ENCODE peak calls at places on chromosomes 6 and 20, in five cellular contexts. X is tibial nerve, Y is cardiac muscle cell, P is GM13977, M is astrocyte of the spinal cord. H is an unnamed sample.

GRCh38 chr6:397056-397455 is 5.5 kb downstream of the IRF4 start:
- DNase-seq in M (no peak), X (no peak), P (no peak), Y (no peak), H (no peak)

GRCh38 chr6:142474446-142475289 is 172.9 kb downstream of the ADGRG6 start:
- DNase-seq in M (peak), X (no peak), P (peak), Y (peak), H (peak)

GRCh38 chr6:15739867-15740266 is 77.0 kb upstream of the DTNBP1 start:
- DNase-seq in M (no peak), Y (no peak), X (no peak), P (no peak), H (no peak)

GRCh38 chr6:119565893-119566292 is 216.3 kb upstream of the MAN1A1 start:
- DNase-seq in Y (no peak), P (no peak), M (no peak), X (no peak), H (no peak)

GRCh38 chr6:105600342-105601293 is 197.7 kb upstream of the PREP start:
- DNase-seq in Y (peak), X (no peak), P (no peak), M (peak), H (no peak)

GRCh38 chr20:64112691-64113443 is 5.5 kb upstream of the NPBWR2 start:
- DNase-seq in X (no peak), Y (no peak), M (no peak), P (no peak), H (no peak)

GRCh38 chr6:16200231-16200941 is 38.0 kb upstream of the GMPR start:
- DNase-seq in M (peak), Y (no peak), X (no peak), P (no peak), H (no peak)

GRCh38 chr6:41921712-41921998 is 356 bp downstream of the BYSL start:
- DNase-seq in X (no peak), M (no peak), P (no peak), Y (no peak), H (no peak)

GRCh38 chr20:54680872-54681297 is 205.5 kb downstream of the DOK5 start:
- DNase-seq in X (no peak), Y (peak), P (peak), M (peak), H (peak)

GRCh38 chr6:113181164-113181563 is 676.0 kb upstream of the MARCKS start:
- DNase-seq in M (no peak), P (no peak), Y (no peak), X (no peak), H (no peak)

GRCh38 chr6:31952140-31952805 is 6.4 kb downstream of the CFB start:
- DNase-seq in P (no peak), X (peak), M (peak), Y (peak), H (peak)

GRCh38 chr6:157754351-157754750 is 68.7 kb upstream of the SNX9 start:
- DNase-seq in P (no peak), X (no peak), M (no peak), Y (no peak), H (no peak)

GRCh38 chr6:55180258-55180657 is 5.9 kb downstream of the HCRTR2 start:
- DNase-seq in Y (no peak), P (no peak), M (no peak), X (no peak), H (no peak)

GRCh38 chr6:134074151-134074712 is 21.8 kb upstream of the SLC2A12 start:
- DNase-seq in M (no peak), P (no peak), Y (no peak), X (no peak), H (peak)

GRCh38 chr20:36941403-36941835 is 10.1 kb downstream of the SAMHD1 start:
- DNase-seq in P (no peak), Y (no peak), M (no peak), X (no peak), H (no peak)

GRCh38 chr6:89467437-89467836 is 34.5 kb downstream of the ANKRD6 start:
- DNase-seq in Y (no peak), M (no peak), P (no peak), X (no peak), H (no peak)

GRCh38 chr6:122676688-122677087 is 66.5 kb downstream of the PKIB start:
- DNase-seq in P (no peak), Y (no peak), X (no peak), M (no peak), H (no peak)

GRCh38 chr6:37688088-37688850 is 9.4 kb downstream of the MDGA1 start:
- DNase-seq in Y (no peak), X (no peak), P (no peak), M (no peak), H (no peak)

GRCh38 chr6:137819740-137820139 is 47.3 kb upstream of the TNFAIP3 start:
- DNase-seq in Y (no peak), P (no peak), X (no peak), M (no peak), H (no peak)

GRCh38 chr6:4983322-4983721 is 20.5 kb downstream of the RPP40 start:
- DNase-seq in P (no peak), M (no peak), Y (no peak), X (no peak), H (no peak)

GRCh38 chr6:108895591-108895990 is 47.4 kb downstream of the ARMC2 start:
- DNase-seq in M (no peak), Y (no peak), X (no peak), P (no peak), H (no peak)

GRCh38 chr20:1427457-1428054 is 34.7 kb upstream of the FKBP1A start:
- DNase-seq in M (peak), X (no peak), P (no peak), Y (no peak), H (no peak)
- TF ChIP-seq CTCF in M (no peak), X (no peak), P (no peak), Y (no peak), H (no peak)

DNA sequence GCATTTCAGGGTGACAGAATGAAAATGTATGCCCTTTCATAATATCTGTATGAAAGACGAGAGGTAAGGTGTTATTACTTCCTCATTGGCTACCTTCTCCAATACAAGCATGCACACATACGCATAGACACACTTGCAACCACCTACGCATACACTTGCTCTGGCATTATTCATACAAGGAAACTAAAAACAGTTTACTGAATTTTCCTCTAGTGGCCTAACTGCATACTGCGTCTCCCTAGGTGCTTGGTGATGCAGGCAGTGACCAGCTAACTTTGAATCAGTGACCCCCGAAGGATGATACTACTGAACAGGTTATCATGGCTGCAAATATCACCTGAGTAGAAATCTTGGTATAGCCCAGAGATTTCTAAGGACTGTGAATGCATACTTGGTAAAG is 593.1 kb downstream of the PKHD1 start:
- DNase-seq in M (no peak), P (no peak), X (no peak), Y (no peak), H (no peak)
- TF ChIP-seq CTCF in M (no peak), P (no peak), X (no peak), Y (no peak), H (peak)

GRCh38 chr6:146890644-146891434 is 292.1 kb downstream of the ADGB start:
- DNase-seq in M (no peak), P (no peak), X (no peak), Y (no peak), H (no peak)
- TF ChIP-seq CTCF in M (peak), P (no peak), X (no peak), Y (no peak), H (no peak)

DNA sequence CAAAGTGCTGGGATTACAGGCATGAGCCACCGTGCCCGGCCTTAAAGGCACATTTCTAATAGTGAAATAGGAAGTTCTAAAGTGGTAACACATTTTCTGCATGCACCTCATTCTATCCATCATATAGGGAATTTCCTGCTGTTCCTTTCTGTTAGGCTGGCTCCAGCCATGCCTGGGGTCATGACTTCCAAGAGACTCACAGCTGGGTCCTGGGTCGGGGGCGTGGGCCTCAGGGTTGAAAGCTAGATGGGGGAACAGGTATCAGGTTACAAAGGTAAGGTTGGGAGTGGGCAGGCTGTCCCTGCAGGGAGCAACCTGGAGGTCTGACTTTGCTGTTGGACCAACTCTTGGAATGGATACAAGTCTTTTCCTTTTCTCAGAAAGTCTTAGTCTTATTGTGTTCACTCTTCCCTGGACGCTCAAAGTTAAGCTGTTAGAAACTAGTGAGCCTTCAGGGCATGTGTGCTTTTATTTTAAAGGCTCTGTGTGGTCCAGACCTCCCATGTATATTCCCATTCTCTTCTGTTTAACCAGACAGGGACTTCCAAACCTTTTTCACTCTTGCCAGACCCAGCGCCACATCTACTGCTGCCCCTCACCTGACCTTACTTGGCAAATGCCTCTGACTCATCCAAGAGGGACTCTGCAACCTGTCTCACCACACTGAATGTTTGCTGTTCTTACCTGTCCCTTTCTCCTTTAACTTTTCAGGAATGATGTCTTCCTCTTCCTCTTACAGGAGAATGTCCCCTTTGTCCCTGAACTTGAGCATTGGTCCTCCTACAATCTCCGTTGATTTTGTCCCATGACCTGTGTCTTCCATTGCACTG is 64.4 kb downstream of the TMEM170B start:
- DNase-seq in M (no peak), X (no peak), Y (no peak), P (no peak), H (no peak)
- TF ChIP-seq CTCF in M (no peak), X (no peak), Y (no peak), P (no peak), H (no peak)

GRCh38 chr6:79234150-79235022 is at the start of gene HMGN3:
- DNase-seq in Y (peak), M (peak), P (peak), X (peak), H (peak)

GRCh38 chr6:79232696-79233462 is 1.6 kb downstream of the HMGN3 start:
- DNase-seq in Y (no peak), M (no peak), P (no peak), X (no peak), H (no peak)

GRCh38 chr6:79231101-79231500 is 3.4 kb downstream of the HMGN3 start:
- DNase-seq in X (no peak), P (no peak), M (no peak), Y (no peak), H (no peak)

GRCh38 chr6:79230149-79230548 is 4.3 kb downstream of the HMGN3 start:
- DNase-seq in Y (no peak), X (no peak), M (no peak), P (no peak), H (no peak)

DNA sequence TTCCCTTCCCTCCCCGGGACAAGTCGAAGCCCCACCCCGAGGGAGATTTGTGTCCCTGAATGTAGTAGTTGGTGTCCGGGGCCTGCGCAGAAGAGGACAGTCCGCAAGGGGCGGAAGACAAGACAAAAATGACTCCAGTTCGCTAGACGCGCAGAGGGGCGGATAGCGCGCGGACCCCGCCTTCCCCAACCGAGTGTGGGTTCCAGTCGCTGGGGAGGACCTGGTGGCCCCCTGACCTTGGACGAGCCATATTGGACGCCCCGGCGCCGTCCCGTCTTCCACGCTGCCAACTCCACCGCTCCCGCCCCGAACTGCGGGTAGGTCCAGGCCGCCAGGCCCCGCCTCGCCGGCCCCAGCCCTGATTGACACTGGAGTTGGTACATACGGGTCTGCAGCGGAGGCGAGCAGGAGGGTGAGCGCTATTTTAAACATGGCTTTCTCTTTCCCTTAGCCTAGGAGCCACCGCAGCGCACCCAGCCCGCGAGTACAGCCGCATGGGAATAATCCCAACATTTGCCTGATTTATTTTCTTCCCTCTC is 802 bp downstream of the HMGN3 start:
- DNase-seq in M (peak), P (peak), Y (peak), X (peak), H (peak)
- TF ChIP-seq CTCF in M (peak), P (no peak), Y (peak), X (peak), H (peak)

GRCh38 chr20:2102585-2103453 is 1.2 kb downstream of the STK35 start:
- DNase-seq in Y (peak), P (peak), M (peak), X (peak), H (peak)
- TF ChIP-seq CTCF in Y (no peak), P (no peak), M (no peak), X (peak), H (no peak)

GRCh38 chr6:168908887-168909286 is 344.8 kb downstream of the THBS2 start:
- DNase-seq in X (no peak), M (peak), P (no peak), Y (no peak), H (no peak)
- TF ChIP-seq CTCF in X (no peak), M (peak), P (no peak), Y (peak), H (no peak)

GRCh38 chr6:6645266-6645917 is 56.9 kb downstream of the LY86 start:
- DNase-seq in X (no peak), M (no peak), P (no peak), Y (no peak), H (no peak)
- TF ChIP-seq CTCF in X (no peak), M (no peak), P (no peak), Y (no peak), H (no peak)

GRCh38 chr6:143531720-143532504 is 20.4 kb upstream of the FUCA2 start:
- DNase-seq in M (no peak), Y (no peak), X (no peak), P (no peak), H (no peak)
- TF ChIP-seq CTCF in M (no peak), Y (no peak), X (no peak), P (no peak), H (no peak)

DNA sequence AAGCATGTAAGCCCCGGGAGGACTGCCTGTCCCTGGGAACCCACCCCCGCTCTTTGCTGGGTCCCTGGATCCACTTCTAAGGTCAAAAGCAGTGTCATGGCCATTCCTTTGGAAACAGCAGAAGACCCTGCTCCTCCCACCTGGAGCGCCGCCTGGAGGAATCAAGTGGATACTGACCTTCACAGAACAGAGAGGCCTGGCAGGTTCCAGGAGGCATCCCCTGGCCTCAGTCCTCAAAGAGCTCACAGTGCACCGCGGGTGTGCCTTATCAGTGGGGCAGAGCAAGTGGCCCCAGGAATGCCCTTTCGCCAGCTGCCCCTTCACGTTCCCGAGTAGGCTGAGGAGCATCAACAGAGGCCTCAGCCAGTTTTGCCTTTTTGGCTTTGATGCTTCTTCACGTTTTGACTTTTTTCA is 11.1 kb upstream of the SLC4A11 start:
- DNase-seq in X (no peak), Y (peak), M (no peak), P (no peak), H (peak)
- TF ChIP-seq CTCF in X (no peak), Y (peak), M (peak), P (no peak), H (peak)